ENCODE peak calls at places on chromosome 12, in ten cellular contexts. One of them, this sample, is unnamed.

GRCh38 chr12:55820679-55821078 is 2.8 kb downstream of the ORMDL2 start:
- DNase-seq in endothelial cell: no peak
- DNase-seq in body of pancreas: no peak
- DNase-seq in activated gamma-delta T cell treated with Interleukin-2 at 50 U/mL for 16 hours: no peak
- DNase-seq in Right ventricle myocardium superior: no peak
- DNase-seq in iPS-NIHi11: no peak
- DNase-seq in iPS DF 19.7: no peak
- DNase-seq in CD4-positive, alpha-beta memory T cell: no peak
- DNase-seq in endodermal cell: peak; percentile 47
- DNase-seq in COR-L47: no peak
- DNase-seq in this sample: no peak

GRCh38 chr12:48145981-48146380 is 11.3 kb downstream of the ASB8 start:
- DNase-seq in endothelial cell: no peak
- DNase-seq in body of pancreas: no peak
- DNase-seq in activated gamma-delta T cell treated with Interleukin-2 at 50 U/mL for 16 hours: no peak
- DNase-seq in Right ventricle myocardium superior: no peak
- DNase-seq in iPS-NIHi11: no peak
- DNase-seq in iPS DF 19.7: no peak
- DNase-seq in CD4-positive, alpha-beta memory T cell: no peak
- DNase-seq in endodermal cell: no peak
- DNase-seq in COR-L47: no peak
- DNase-seq in this sample: no peak

GRCh38 chr12:121711925-121712461 is 559 bp upstream of the TMEM120B start:
- DNase-seq in endothelial cell: no peak
- DNase-seq in body of pancreas: peak; percentile 51
- DNase-seq in activated gamma-delta T cell treated with Interleukin-2 at 50 U/mL for 16 hours: no peak
- DNase-seq in Right ventricle myocardium superior: peak; percentile 59
- DNase-seq in iPS-NIHi11: peak; percentile 64
- DNase-seq in iPS DF 19.7: no peak
- DNase-seq in CD4-positive, alpha-beta memory T cell: no peak
- DNase-seq in endodermal cell: no peak
- DNase-seq in COR-L47: no peak
- DNase-seq in this sample: no peak

GRCh38 chr12:124745891-124746570 is 117.6 kb downstream of the SCARB1 start:
- DNase-seq in endothelial cell: peak; percentile 77
- DNase-seq in body of pancreas: peak; percentile 85
- DNase-seq in activated gamma-delta T cell treated with Interleukin-2 at 50 U/mL for 16 hours: no peak
- DNase-seq in Right ventricle myocardium superior: peak; percentile 97
- DNase-seq in iPS-NIHi11: peak; percentile 96
- DNase-seq in iPS DF 19.7: peak; percentile 69
- DNase-seq in CD4-positive, alpha-beta memory T cell: no peak
- DNase-seq in endodermal cell: peak; percentile 99
- DNase-seq in COR-L47: peak; percentile 80
- DNase-seq in this sample: peak; percentile 96

GRCh38 chr12:752673-753400 is 458 bp downstream of the WNK1 start:
- DNase-seq in endothelial cell: peak; percentile 67
- DNase-seq in body of pancreas: peak; percentile 66
- DNase-seq in activated gamma-delta T cell treated with Interleukin-2 at 50 U/mL for 16 hours: peak; percentile 35
- DNase-seq in Right ventricle myocardium superior: peak; percentile 77
- DNase-seq in iPS-NIHi11: peak; percentile 73
- DNase-seq in iPS DF 19.7: no peak
- DNase-seq in CD4-positive, alpha-beta memory T cell: peak; percentile 55
- DNase-seq in endodermal cell: peak; percentile 87
- DNase-seq in COR-L47: no peak
- DNase-seq in this sample: peak; percentile 83

GRCh38 chr12:2034633-2035420 is 18.0 kb upstream of the CACNA1C start:
- DNase-seq in endothelial cell: peak; percentile 95
- DNase-seq in body of pancreas: peak; percentile 90
- DNase-seq in activated gamma-delta T cell treated with Interleukin-2 at 50 U/mL for 16 hours: peak; percentile 82
- DNase-seq in Right ventricle myocardium superior: peak; percentile 93
- DNase-seq in iPS-NIHi11: peak; percentile 98
- DNase-seq in iPS DF 19.7: no peak
- DNase-seq in CD4-positive, alpha-beta memory T cell: peak; percentile 81
- DNase-seq in endodermal cell: peak; percentile 97
- DNase-seq in COR-L47: peak; percentile 89
- DNase-seq in this sample: peak; percentile 97

GRCh38 chr12:51323317-51323960 is 535 bp downstream of the BIN2 start:
- DNase-seq in endothelial cell: no peak
- DNase-seq in body of pancreas: no peak
- DNase-seq in activated gamma-delta T cell treated with Interleukin-2 at 50 U/mL for 16 hours: peak; percentile 53
- DNase-seq in Right ventricle myocardium superior: no peak
- DNase-seq in iPS-NIHi11: no peak
- DNase-seq in iPS DF 19.7: no peak
- DNase-seq in CD4-positive, alpha-beta memory T cell: peak; percentile 74
- DNase-seq in endodermal cell: no peak
- DNase-seq in COR-L47: no peak
- DNase-seq in this sample: peak; percentile 47

GRCh38 chr12:6334940-6335450 is 6.9 kb downstream of the TNFRSF1A start:
- DNase-seq in endothelial cell: no peak
- DNase-seq in body of pancreas: peak; percentile 38
- DNase-seq in activated gamma-delta T cell treated with Interleukin-2 at 50 U/mL for 16 hours: no peak
- DNase-seq in Right ventricle myocardium superior: peak; percentile 54
- DNase-seq in iPS-NIHi11: no peak
- DNase-seq in iPS DF 19.7: no peak
- DNase-seq in CD4-positive, alpha-beta memory T cell: no peak
- DNase-seq in endodermal cell: peak; percentile 53
- DNase-seq in COR-L47: no peak
- DNase-seq in this sample: no peak

GRCh38 chr12:3150820-3151590 is 73.8 kb downstream of the TSPAN9 start:
- DNase-seq in endothelial cell: no peak
- DNase-seq in body of pancreas: no peak
- DNase-seq in activated gamma-delta T cell treated with Interleukin-2 at 50 U/mL for 16 hours: no peak
- DNase-seq in Right ventricle myocardium superior: no peak
- DNase-seq in iPS-NIHi11: peak; percentile 54
- DNase-seq in iPS DF 19.7: no peak
- DNase-seq in CD4-positive, alpha-beta memory T cell: no peak
- DNase-seq in endodermal cell: peak; percentile 89
- DNase-seq in COR-L47: no peak
- DNase-seq in this sample: peak; percentile 83

GRCh38 chr12:132465269-132466190 is 24.4 kb upstream of the FBRSL1 start:
- DNase-seq in endothelial cell: no peak
- DNase-seq in body of pancreas: no peak
- DNase-seq in activated gamma-delta T cell treated with Interleukin-2 at 50 U/mL for 16 hours: no peak
- DNase-seq in Right ventricle myocardium superior: no peak
- DNase-seq in iPS-NIHi11: no peak
- DNase-seq in iPS DF 19.7: no peak
- DNase-seq in CD4-positive, alpha-beta memory T cell: no peak
- DNase-seq in endodermal cell: no peak
- DNase-seq in COR-L47: no peak
- DNase-seq in this sample: no peak

GRCh38 chr12:92470608-92471021 is 232.2 kb upstream of the PLEKHG7 start:
- DNase-seq in endothelial cell: no peak
- DNase-seq in body of pancreas: no peak
- DNase-seq in activated gamma-delta T cell treated with Interleukin-2 at 50 U/mL for 16 hours: no peak
- DNase-seq in Right ventricle myocardium superior: no peak
- DNase-seq in iPS-NIHi11: no peak
- DNase-seq in iPS DF 19.7: no peak
- DNase-seq in CD4-positive, alpha-beta memory T cell: no peak
- DNase-seq in endodermal cell: no peak
- DNase-seq in COR-L47: no peak
- DNase-seq in this sample: no peak

GRCh38 chr12:88111074-88111652 is 30.7 kb downstream of the CEP290 start:
- DNase-seq in endothelial cell: no peak
- DNase-seq in body of pancreas: no peak
- DNase-seq in activated gamma-delta T cell treated with Interleukin-2 at 50 U/mL for 16 hours: no peak
- DNase-seq in Right ventricle myocardium superior: no peak
- DNase-seq in iPS-NIHi11: peak; percentile 5
- DNase-seq in iPS DF 19.7: no peak
- DNase-seq in CD4-positive, alpha-beta memory T cell: peak; percentile 22
- DNase-seq in endodermal cell: no peak
- DNase-seq in COR-L47: peak; percentile 37
- DNase-seq in this sample: peak; percentile 5

GRCh38 chr12:93839076-93839475 is 161.9 kb downstream of the CRADD start:
- DNase-seq in endothelial cell: no peak
- DNase-seq in body of pancreas: no peak
- DNase-seq in activated gamma-delta T cell treated with Interleukin-2 at 50 U/mL for 16 hours: no peak
- DNase-seq in Right ventricle myocardium superior: no peak
- DNase-seq in iPS-NIHi11: no peak
- DNase-seq in iPS DF 19.7: no peak
- DNase-seq in CD4-positive, alpha-beta memory T cell: no peak
- DNase-seq in endodermal cell: no peak
- DNase-seq in COR-L47: no peak
- DNase-seq in this sample: no peak

GRCh38 chr12:132289356-132290202 is 39.8 kb downstream of the GALNT9 start:
- DNase-seq in endothelial cell: no peak
- DNase-seq in body of pancreas: no peak
- DNase-seq in activated gamma-delta T cell treated with Interleukin-2 at 50 U/mL for 16 hours: no peak
- DNase-seq in Right ventricle myocardium superior: no peak
- DNase-seq in iPS-NIHi11: no peak
- DNase-seq in iPS DF 19.7: no peak
- DNase-seq in CD4-positive, alpha-beta memory T cell: no peak
- DNase-seq in endodermal cell: peak; percentile 75
- DNase-seq in COR-L47: no peak
- DNase-seq in this sample: no peak

GRCh38 chr12:66164349-66164821 is 5.4 kb downstream of the TMBIM4 start:
- DNase-seq in endothelial cell: no peak
- DNase-seq in body of pancreas: no peak
- DNase-seq in activated gamma-delta T cell treated with Interleukin-2 at 50 U/mL for 16 hours: no peak
- DNase-seq in Right ventricle myocardium superior: no peak
- DNase-seq in iPS-NIHi11: no peak
- DNase-seq in iPS DF 19.7: no peak
- DNase-seq in CD4-positive, alpha-beta memory T cell: no peak
- DNase-seq in endodermal cell: no peak
- DNase-seq in COR-L47: no peak
- DNase-seq in this sample: no peak

GRCh38 chr12:107337354-107338095 is 244.2 kb upstream of the CRY1 start:
- DNase-seq in endothelial cell: no peak
- DNase-seq in body of pancreas: no peak
- DNase-seq in activated gamma-delta T cell treated with Interleukin-2 at 50 U/mL for 16 hours: no peak
- DNase-seq in Right ventricle myocardium superior: no peak
- DNase-seq in iPS-NIHi11: no peak
- DNase-seq in iPS DF 19.7: no peak
- DNase-seq in CD4-positive, alpha-beta memory T cell: no peak
- DNase-seq in endodermal cell: no peak
- DNase-seq in COR-L47: no peak
- DNase-seq in this sample: no peak

GRCh38 chr12:7175493-7175892 is 14.0 kb upstream of the PEX5 start:
- DNase-seq in endothelial cell: no peak
- DNase-seq in body of pancreas: no peak
- DNase-seq in activated gamma-delta T cell treated with Interleukin-2 at 50 U/mL for 16 hours: no peak
- DNase-seq in Right ventricle myocardium superior: no peak
- DNase-seq in iPS-NIHi11: no peak
- DNase-seq in iPS DF 19.7: no peak
- DNase-seq in CD4-positive, alpha-beta memory T cell: no peak
- DNase-seq in endodermal cell: no peak
- DNase-seq in COR-L47: no peak
- DNase-seq in this sample: no peak

GRCh38 chr12:3129301-3130052 is 52.3 kb downstream of the TSPAN9 start:
- DNase-seq in endothelial cell: no peak
- DNase-seq in body of pancreas: no peak
- DNase-seq in activated gamma-delta T cell treated with Interleukin-2 at 50 U/mL for 16 hours: no peak
- DNase-seq in Right ventricle myocardium superior: no peak
- DNase-seq in iPS-NIHi11: no peak
- DNase-seq in iPS DF 19.7: no peak
- DNase-seq in CD4-positive, alpha-beta memory T cell: peak; percentile 16
- DNase-seq in endodermal cell: no peak
- DNase-seq in COR-L47: no peak
- DNase-seq in this sample: no peak

GRCh38 chr12:65881965-65882413 is 57.7 kb downstream of the HMGA2 start:
- DNase-seq in endothelial cell: peak; percentile 47
- DNase-seq in body of pancreas: peak; percentile 58
- DNase-seq in activated gamma-delta T cell treated with Interleukin-2 at 50 U/mL for 16 hours: peak; percentile 5
- DNase-seq in Right ventricle myocardium superior: peak; percentile 92
- DNase-seq in iPS-NIHi11: no peak
- DNase-seq in iPS DF 19.7: no peak
- DNase-seq in CD4-positive, alpha-beta memory T cell: no peak
- DNase-seq in endodermal cell: peak; percentile 75
- DNase-seq in COR-L47: no peak
- DNase-seq in this sample: peak; percentile 50

GRCh38 chr12:132761032-132761910 is at the start of gene ANKLE2:
- DNase-seq in endothelial cell: peak; percentile 54
- DNase-seq in body of pancreas: peak; percentile 57
- DNase-seq in activated gamma-delta T cell treated with Interleukin-2 at 50 U/mL for 16 hours: peak; percentile 58
- DNase-seq in Right ventricle myocardium superior: peak; percentile 75
- DNase-seq in iPS-NIHi11: peak; percentile 88
- DNase-seq in iPS DF 19.7: no peak
- DNase-seq in CD4-positive, alpha-beta memory T cell: peak; percentile 72
- DNase-seq in endodermal cell: peak; percentile 77
- DNase-seq in COR-L47: peak; percentile 49
- DNase-seq in this sample: peak; percentile 94

GRCh38 chr12:111997300-111997699 is 15.7 kb downstream of the TMEM116 start:
- DNase-seq in endothelial cell: no peak
- DNase-seq in body of pancreas: no peak
- DNase-seq in activated gamma-delta T cell treated with Interleukin-2 at 50 U/mL for 16 hours: no peak
- DNase-seq in Right ventricle myocardium superior: no peak
- DNase-seq in iPS-NIHi11: no peak
- DNase-seq in iPS DF 19.7: no peak
- DNase-seq in CD4-positive, alpha-beta memory T cell: no peak
- DNase-seq in endodermal cell: no peak
- DNase-seq in COR-L47: no peak
- DNase-seq in this sample: no peak

GRCh38 chr12:67002711-67003110 is 266.4 kb upstream of the CAND1 start:
- DNase-seq in endothelial cell: no peak
- DNase-seq in body of pancreas: no peak
- DNase-seq in activated gamma-delta T cell treated with Interleukin-2 at 50 U/mL for 16 hours: no peak
- DNase-seq in Right ventricle myocardium superior: no peak
- DNase-seq in iPS-NIHi11: no peak
- DNase-seq in iPS DF 19.7: no peak
- DNase-seq in CD4-positive, alpha-beta memory T cell: no peak
- DNase-seq in endodermal cell: no peak
- DNase-seq in COR-L47: peak; percentile 9
- DNase-seq in this sample: no peak

GRCh38 chr12:78120866-78121590 is 290.3 kb downstream of the NAV3 start:
- DNase-seq in endothelial cell: no peak
- DNase-seq in body of pancreas: no peak
- DNase-seq in activated gamma-delta T cell treated with Interleukin-2 at 50 U/mL for 16 hours: no peak
- DNase-seq in Right ventricle myocardium superior: no peak
- DNase-seq in iPS-NIHi11: no peak
- DNase-seq in iPS DF 19.7: no peak
- DNase-seq in CD4-positive, alpha-beta memory T cell: no peak
- DNase-seq in endodermal cell: no peak
- DNase-seq in COR-L47: peak; percentile 18
- DNase-seq in this sample: no peak

GRCh38 chr12:126518596-126519200 is 1453.5 kb downstream of the AACS start:
- DNase-seq in endothelial cell: no peak
- DNase-seq in body of pancreas: no peak
- DNase-seq in activated gamma-delta T cell treated with Interleukin-2 at 50 U/mL for 16 hours: no peak
- DNase-seq in Right ventricle myocardium superior: no peak
- DNase-seq in iPS-NIHi11: no peak
- DNase-seq in iPS DF 19.7: no peak
- DNase-seq in CD4-positive, alpha-beta memory T cell: no peak
- DNase-seq in endodermal cell: no peak
- DNase-seq in COR-L47: no peak
- DNase-seq in this sample: no peak

GRCh38 chr12:14164266-14164665 is 182.9 kb upstream of the GRIN2B start:
- DNase-seq in endothelial cell: no peak
- DNase-seq in body of pancreas: no peak
- DNase-seq in activated gamma-delta T cell treated with Interleukin-2 at 50 U/mL for 16 hours: no peak
- DNase-seq in Right ventricle myocardium superior: no peak
- DNase-seq in iPS-NIHi11: no peak
- DNase-seq in iPS DF 19.7: no peak
- DNase-seq in CD4-positive, alpha-beta memory T cell: no peak
- DNase-seq in endodermal cell: no peak
- DNase-seq in COR-L47: no peak
- DNase-seq in this sample: no peak

GRCh38 chr12:5648692-5649338 is 216.9 kb downstream of the NTF3 start:
- DNase-seq in endothelial cell: peak; percentile 27
- DNase-seq in body of pancreas: no peak
- DNase-seq in activated gamma-delta T cell treated with Interleukin-2 at 50 U/mL for 16 hours: no peak
- DNase-seq in Right ventricle myocardium superior: no peak
- DNase-seq in iPS-NIHi11: peak; percentile 65
- DNase-seq in iPS DF 19.7: peak; percentile 63
- DNase-seq in CD4-positive, alpha-beta memory T cell: no peak
- DNase-seq in endodermal cell: peak; percentile 86
- DNase-seq in COR-L47: peak; percentile 14
- DNase-seq in this sample: peak; percentile 65

GRCh38 chr12:105983622-105984325 is 155.0 kb downstream of the NUAK1 start:
- DNase-seq in endothelial cell: no peak
- DNase-seq in body of pancreas: no peak
- DNase-seq in activated gamma-delta T cell treated with Interleukin-2 at 50 U/mL for 16 hours: no peak
- DNase-seq in Right ventricle myocardium superior: no peak
- DNase-seq in iPS-NIHi11: no peak
- DNase-seq in iPS DF 19.7: no peak
- DNase-seq in CD4-positive, alpha-beta memory T cell: no peak
- DNase-seq in endodermal cell: no peak
- DNase-seq in COR-L47: no peak
- DNase-seq in this sample: no peak

GRCh38 chr12:65300679-65301349 is 22.3 kb downstream of the MSRB3 start:
- DNase-seq in endothelial cell: peak; percentile 40
- DNase-seq in body of pancreas: no peak
- DNase-seq in activated gamma-delta T cell treated with Interleukin-2 at 50 U/mL for 16 hours: no peak
- DNase-seq in Right ventricle myocardium superior: no peak
- DNase-seq in iPS-NIHi11: peak; percentile 43
- DNase-seq in iPS DF 19.7: no peak
- DNase-seq in CD4-positive, alpha-beta memory T cell: no peak
- DNase-seq in endodermal cell: peak; percentile 82
- DNase-seq in COR-L47: peak; percentile 7
- DNase-seq in this sample: no peak

This sample was measured in H7.